ENCODE peak calls at places on chromosomes 1 and 21, in ten cellular contexts. One of them, this sample, is unnamed.

GRCh38 chr1:82034812-82035211 is 234.1 kb downstream of the ADGRL2 start:
- DNase-seq in DMS153: no peak
- DNase-seq in activated CD8-positive, alpha-beta memory T cell treated with anti-CD3 and anti-CD28 coated beads, Interleukin-2, amount 50 U/mL, for 48 hours: no peak
- DNase-seq in activated naive CD8-positive, alpha-beta T cell treated with anti-CD3 and anti-CD28 coated beads, Interleukin-2, amount 10 ng/mL, durations not matched to agents 7 days and 5 days: no peak
- DNase-seq in NCI-H524: no peak
- DNase-seq in coronary artery: no peak
- DNase-seq in T-helper 2 cell: no peak
- DNase-seq in mesendoderm: peak
- DNase-seq in CD4-positive, CD25-positive, alpha-beta regulatory T cell: no peak
- DNase-seq in NCI-H345: no peak
- DNase-seq in this sample: no peak

GRCh38 chr1:177274687-177275211 is 104.0 kb downstream of the BRINP2 start:
- DNase-seq in activated naive CD8-positive, alpha-beta T cell treated with anti-CD3 and anti-CD28 coated beads, Interleukin-2, amount 10 ng/mL, durations not matched to agents 7 days and 5 days: no peak
- DNase-seq in NCI-H345: peak
- DNase-seq in coronary artery: no peak
- DNase-seq in CD4-positive, CD25-positive, alpha-beta regulatory T cell: no peak
- DNase-seq in mesendoderm: no peak
- DNase-seq in DMS153: no peak
- DNase-seq in T-helper 2 cell: no peak
- DNase-seq in NCI-H524: no peak
- DNase-seq in activated CD8-positive, alpha-beta memory T cell treated with anti-CD3 and anti-CD28 coated beads, Interleukin-2, amount 50 U/mL, for 48 hours: no peak
- DNase-seq in this sample: no peak

GRCh38 chr1:35717911-35718476 is 690 bp downstream of the C1orf216 start:
- DNase-seq in activated naive CD8-positive, alpha-beta T cell treated with anti-CD3 and anti-CD28 coated beads, Interleukin-2, amount 10 ng/mL, durations not matched to agents 7 days and 5 days: no peak
- DNase-seq in NCI-H345: no peak
- DNase-seq in T-helper 2 cell: no peak
- DNase-seq in NCI-H524: no peak
- DNase-seq in activated CD8-positive, alpha-beta memory T cell treated with anti-CD3 and anti-CD28 coated beads, Interleukin-2, amount 50 U/mL, for 48 hours: no peak
- DNase-seq in coronary artery: no peak
- DNase-seq in mesendoderm: peak
- DNase-seq in CD4-positive, CD25-positive, alpha-beta regulatory T cell: no peak
- DNase-seq in DMS153: no peak
- DNase-seq in this sample: no peak

GRCh38 chr1:32339363-32339978 is 3.4 kb upstream of the MARCKSL1 start:
- DNase-seq in T-helper 2 cell: no peak
- DNase-seq in NCI-H345: no peak
- DNase-seq in mesendoderm: no peak
- DNase-seq in CD4-positive, CD25-positive, alpha-beta regulatory T cell: no peak
- DNase-seq in activated CD8-positive, alpha-beta memory T cell treated with anti-CD3 and anti-CD28 coated beads, Interleukin-2, amount 50 U/mL, for 48 hours: no peak
- DNase-seq in NCI-H524: no peak
- DNase-seq in activated naive CD8-positive, alpha-beta T cell treated with anti-CD3 and anti-CD28 coated beads, Interleukin-2, amount 10 ng/mL, durations not matched to agents 7 days and 5 days: no peak
- DNase-seq in coronary artery: no peak
- DNase-seq in DMS153: no peak
- DNase-seq in this sample: no peak

GRCh38 chr1:224333309-224333926 is 3.4 kb upstream of the NVL start:
- DNase-seq in activated naive CD8-positive, alpha-beta T cell treated with anti-CD3 and anti-CD28 coated beads, Interleukin-2, amount 10 ng/mL, durations not matched to agents 7 days and 5 days: no peak
- DNase-seq in activated CD8-positive, alpha-beta memory T cell treated with anti-CD3 and anti-CD28 coated beads, Interleukin-2, amount 50 U/mL, for 48 hours: no peak
- DNase-seq in coronary artery: no peak
- DNase-seq in CD4-positive, CD25-positive, alpha-beta regulatory T cell: peak
- DNase-seq in NCI-H345: peak
- DNase-seq in DMS153: peak
- DNase-seq in T-helper 2 cell: no peak
- DNase-seq in mesendoderm: peak
- DNase-seq in NCI-H524: peak
- DNase-seq in this sample: peak

GRCh38 chr21:41888749-41889376 is 9.7 kb upstream of the PRDM15 start:
- DNase-seq in coronary artery: no peak
- DNase-seq in activated naive CD8-positive, alpha-beta T cell treated with anti-CD3 and anti-CD28 coated beads, Interleukin-2, amount 10 ng/mL, durations not matched to agents 7 days and 5 days: no peak
- DNase-seq in activated CD8-positive, alpha-beta memory T cell treated with anti-CD3 and anti-CD28 coated beads, Interleukin-2, amount 50 U/mL, for 48 hours: no peak
- DNase-seq in NCI-H524: peak
- DNase-seq in mesendoderm: no peak
- DNase-seq in CD4-positive, CD25-positive, alpha-beta regulatory T cell: no peak
- DNase-seq in T-helper 2 cell: no peak
- DNase-seq in NCI-H345: no peak
- DNase-seq in DMS153: no peak
- DNase-seq in this sample: no peak

GRCh38 chr1:93625582-93626327 is 55.9 kb downstream of the BCAR3 start:
- DNase-seq in T-helper 2 cell: no peak
- DNase-seq in NCI-H345: no peak
- DNase-seq in mesendoderm: peak
- DNase-seq in activated naive CD8-positive, alpha-beta T cell treated with anti-CD3 and anti-CD28 coated beads, Interleukin-2, amount 10 ng/mL, durations not matched to agents 7 days and 5 days: no peak
- DNase-seq in activated CD8-positive, alpha-beta memory T cell treated with anti-CD3 and anti-CD28 coated beads, Interleukin-2, amount 50 U/mL, for 48 hours: no peak
- DNase-seq in CD4-positive, CD25-positive, alpha-beta regulatory T cell: no peak
- DNase-seq in coronary artery: no peak
- DNase-seq in NCI-H524: peak
- DNase-seq in DMS153: no peak
- DNase-seq in this sample: no peak

GRCh38 chr1:15937706-15938168 is 38.2 kb downstream of the ZBTB17 start:
- DNase-seq in CD4-positive, CD25-positive, alpha-beta regulatory T cell: no peak
- DNase-seq in NCI-H524: no peak
- DNase-seq in T-helper 2 cell: no peak
- DNase-seq in DMS153: no peak
- DNase-seq in activated naive CD8-positive, alpha-beta T cell treated with anti-CD3 and anti-CD28 coated beads, Interleukin-2, amount 10 ng/mL, durations not matched to agents 7 days and 5 days: no peak
- DNase-seq in coronary artery: no peak
- DNase-seq in activated CD8-positive, alpha-beta memory T cell treated with anti-CD3 and anti-CD28 coated beads, Interleukin-2, amount 50 U/mL, for 48 hours: peak
- DNase-seq in NCI-H345: no peak
- DNase-seq in mesendoderm: peak
- DNase-seq in this sample: no peak

GRCh38 chr1:64107587-64107986 is 95.8 kb upstream of the UBE2U start:
- DNase-seq in activated naive CD8-positive, alpha-beta T cell treated with anti-CD3 and anti-CD28 coated beads, Interleukin-2, amount 10 ng/mL, durations not matched to agents 7 days and 5 days: no peak
- DNase-seq in activated CD8-positive, alpha-beta memory T cell treated with anti-CD3 and anti-CD28 coated beads, Interleukin-2, amount 50 U/mL, for 48 hours: no peak
- DNase-seq in coronary artery: no peak
- DNase-seq in NCI-H345: no peak
- DNase-seq in CD4-positive, CD25-positive, alpha-beta regulatory T cell: no peak
- DNase-seq in mesendoderm: no peak
- DNase-seq in NCI-H524: no peak
- DNase-seq in T-helper 2 cell: no peak
- DNase-seq in DMS153: no peak
- DNase-seq in this sample: no peak

GRCh38 chr1:18738126-18738525 is 107.5 kb downstream of the PAX7 start:
- DNase-seq in CD4-positive, CD25-positive, alpha-beta regulatory T cell: no peak
- DNase-seq in DMS153: no peak
- DNase-seq in NCI-H345: no peak
- DNase-seq in NCI-H524: no peak
- DNase-seq in activated naive CD8-positive, alpha-beta T cell treated with anti-CD3 and anti-CD28 coated beads, Interleukin-2, amount 10 ng/mL, durations not matched to agents 7 days and 5 days: no peak
- DNase-seq in coronary artery: no peak
- DNase-seq in T-helper 2 cell: no peak
- DNase-seq in activated CD8-positive, alpha-beta memory T cell treated with anti-CD3 and anti-CD28 coated beads, Interleukin-2, amount 50 U/mL, for 48 hours: no peak
- DNase-seq in mesendoderm: no peak
- DNase-seq in this sample: no peak

GRCh38 chr1:85677656-85678055 is 30.6 kb downstream of the ZNHIT6 start:
- DNase-seq in NCI-H524: no peak
- DNase-seq in DMS153: no peak
- DNase-seq in mesendoderm: no peak
- DNase-seq in activated CD8-positive, alpha-beta memory T cell treated with anti-CD3 and anti-CD28 coated beads, Interleukin-2, amount 50 U/mL, for 48 hours: no peak
- DNase-seq in NCI-H345: no peak
- DNase-seq in activated naive CD8-positive, alpha-beta T cell treated with anti-CD3 and anti-CD28 coated beads, Interleukin-2, amount 10 ng/mL, durations not matched to agents 7 days and 5 days: no peak
- DNase-seq in coronary artery: no peak
- DNase-seq in T-helper 2 cell: no peak
- DNase-seq in CD4-positive, CD25-positive, alpha-beta regulatory T cell: no peak
- DNase-seq in this sample: no peak

GRCh38 chr1:26094076-26094669 is 17.5 kb upstream of the PDIK1L start:
- DNase-seq in CD4-positive, CD25-positive, alpha-beta regulatory T cell: no peak
- DNase-seq in activated naive CD8-positive, alpha-beta T cell treated with anti-CD3 and anti-CD28 coated beads, Interleukin-2, amount 10 ng/mL, durations not matched to agents 7 days and 5 days: no peak
- DNase-seq in DMS153: no peak
- DNase-seq in NCI-H345: peak
- DNase-seq in coronary artery: no peak
- DNase-seq in activated CD8-positive, alpha-beta memory T cell treated with anti-CD3 and anti-CD28 coated beads, Interleukin-2, amount 50 U/mL, for 48 hours: no peak
- DNase-seq in NCI-H524: peak
- DNase-seq in T-helper 2 cell: no peak
- DNase-seq in mesendoderm: peak
- DNase-seq in this sample: no peak

GRCh38 chr1:27789511-27790154 is 16.6 kb downstream of the STX12 start:
- DNase-seq in activated CD8-positive, alpha-beta memory T cell treated with anti-CD3 and anti-CD28 coated beads, Interleukin-2, amount 50 U/mL, for 48 hours: no peak
- DNase-seq in CD4-positive, CD25-positive, alpha-beta regulatory T cell: no peak
- DNase-seq in T-helper 2 cell: no peak
- DNase-seq in NCI-H345: no peak
- DNase-seq in coronary artery: no peak
- DNase-seq in activated naive CD8-positive, alpha-beta T cell treated with anti-CD3 and anti-CD28 coated beads, Interleukin-2, amount 10 ng/mL, durations not matched to agents 7 days and 5 days: no peak
- DNase-seq in DMS153: no peak
- DNase-seq in mesendoderm: no peak
- DNase-seq in NCI-H524: no peak
- DNase-seq in this sample: no peak

GRCh38 chr1:43540653-43541071 is 10.0 kb downstream of the PTPRF start:
- DNase-seq in mesendoderm: no peak
- DNase-seq in NCI-H345: no peak
- DNase-seq in DMS153: no peak
- DNase-seq in activated naive CD8-positive, alpha-beta T cell treated with anti-CD3 and anti-CD28 coated beads, Interleukin-2, amount 10 ng/mL, durations not matched to agents 7 days and 5 days: no peak
- DNase-seq in NCI-H524: no peak
- DNase-seq in CD4-positive, CD25-positive, alpha-beta regulatory T cell: no peak
- DNase-seq in coronary artery: peak
- DNase-seq in activated CD8-positive, alpha-beta memory T cell treated with anti-CD3 and anti-CD28 coated beads, Interleukin-2, amount 50 U/mL, for 48 hours: no peak
- DNase-seq in T-helper 2 cell: no peak
- DNase-seq in this sample: no peak

GRCh38 chr1:51373898-51374297 is 43.5 kb upstream of the TTC39A start:
- DNase-seq in NCI-H524: no peak
- DNase-seq in DMS153: no peak
- DNase-seq in T-helper 2 cell: no peak
- DNase-seq in activated naive CD8-positive, alpha-beta T cell treated with anti-CD3 and anti-CD28 coated beads, Interleukin-2, amount 10 ng/mL, durations not matched to agents 7 days and 5 days: no peak
- DNase-seq in mesendoderm: no peak
- DNase-seq in coronary artery: no peak
- DNase-seq in NCI-H345: no peak
- DNase-seq in activated CD8-positive, alpha-beta memory T cell treated with anti-CD3 and anti-CD28 coated beads, Interleukin-2, amount 50 U/mL, for 48 hours: no peak
- DNase-seq in CD4-positive, CD25-positive, alpha-beta regulatory T cell: no peak
- DNase-seq in this sample: no peak

GRCh38 chr1:65255088-65256050 is 54.0 kb upstream of the DNAJC6 start:
- DNase-seq in DMS153: no peak
- DNase-seq in CD4-positive, CD25-positive, alpha-beta regulatory T cell: no peak
- DNase-seq in T-helper 2 cell: no peak
- DNase-seq in NCI-H345: peak
- DNase-seq in activated CD8-positive, alpha-beta memory T cell treated with anti-CD3 and anti-CD28 coated beads, Interleukin-2, amount 50 U/mL, for 48 hours: no peak
- DNase-seq in NCI-H524: peak
- DNase-seq in activated naive CD8-positive, alpha-beta T cell treated with anti-CD3 and anti-CD28 coated beads, Interleukin-2, amount 10 ng/mL, durations not matched to agents 7 days and 5 days: no peak
- DNase-seq in mesendoderm: peak
- DNase-seq in coronary artery: no peak
- DNase-seq in this sample: no peak

GRCh38 chr1:156697481-156697880 is 7.9 kb downstream of the CRABP2 start:
- DNase-seq in DMS153: peak
- DNase-seq in activated naive CD8-positive, alpha-beta T cell treated with anti-CD3 and anti-CD28 coated beads, Interleukin-2, amount 10 ng/mL, durations not matched to agents 7 days and 5 days: no peak
- DNase-seq in NCI-H524: peak
- DNase-seq in T-helper 2 cell: no peak
- DNase-seq in NCI-H345: peak
- DNase-seq in mesendoderm: no peak
- DNase-seq in coronary artery: no peak
- DNase-seq in CD4-positive, CD25-positive, alpha-beta regulatory T cell: no peak
- DNase-seq in activated CD8-positive, alpha-beta memory T cell treated with anti-CD3 and anti-CD28 coated beads, Interleukin-2, amount 50 U/mL, for 48 hours: no peak
- DNase-seq in this sample: no peak

GRCh38 chr1:192550922-192551534 is 24.5 kb upstream of the RGS1 start:
- DNase-seq in NCI-H345: no peak
- DNase-seq in activated naive CD8-positive, alpha-beta T cell treated with anti-CD3 and anti-CD28 coated beads, Interleukin-2, amount 10 ng/mL, durations not matched to agents 7 days and 5 days: no peak
- DNase-seq in mesendoderm: no peak
- DNase-seq in NCI-H524: no peak
- DNase-seq in CD4-positive, CD25-positive, alpha-beta regulatory T cell: peak
- DNase-seq in DMS153: no peak
- DNase-seq in activated CD8-positive, alpha-beta memory T cell treated with anti-CD3 and anti-CD28 coated beads, Interleukin-2, amount 50 U/mL, for 48 hours: no peak
- DNase-seq in coronary artery: no peak
- DNase-seq in T-helper 2 cell: no peak
- DNase-seq in this sample: no peak

GRCh38 chr1:152111515-152111968 is 3.7 kb downstream of the TCHH start:
- DNase-seq in NCI-H345: no peak
- DNase-seq in NCI-H524: peak
- DNase-seq in mesendoderm: peak
- DNase-seq in T-helper 2 cell: no peak
- DNase-seq in activated naive CD8-positive, alpha-beta T cell treated with anti-CD3 and anti-CD28 coated beads, Interleukin-2, amount 10 ng/mL, durations not matched to agents 7 days and 5 days: peak
- DNase-seq in activated CD8-positive, alpha-beta memory T cell treated with anti-CD3 and anti-CD28 coated beads, Interleukin-2, amount 50 U/mL, for 48 hours: peak
- DNase-seq in DMS153: peak
- DNase-seq in coronary artery: no peak
- DNase-seq in CD4-positive, CD25-positive, alpha-beta regulatory T cell: no peak
- DNase-seq in this sample: no peak

GRCh38 chr21:40809673-40810072 is 37.3 kb downstream of the DSCAM start:
- DNase-seq in coronary artery: no peak
- DNase-seq in NCI-H345: no peak
- DNase-seq in activated naive CD8-positive, alpha-beta T cell treated with anti-CD3 and anti-CD28 coated beads, Interleukin-2, amount 10 ng/mL, durations not matched to agents 7 days and 5 days: no peak
- DNase-seq in NCI-H524: peak
- DNase-seq in DMS153: no peak
- DNase-seq in activated CD8-positive, alpha-beta memory T cell treated with anti-CD3 and anti-CD28 coated beads, Interleukin-2, amount 50 U/mL, for 48 hours: no peak
- DNase-seq in T-helper 2 cell: no peak
- DNase-seq in CD4-positive, CD25-positive, alpha-beta regulatory T cell: no peak
- DNase-seq in mesendoderm: no peak
- DNase-seq in this sample: no peak

GRCh38 chr1:220798338-220798737 is 11.6 kb downstream of the MTARC1 start:
- DNase-seq in CD4-positive, CD25-positive, alpha-beta regulatory T cell: no peak
- DNase-seq in activated naive CD8-positive, alpha-beta T cell treated with anti-CD3 and anti-CD28 coated beads, Interleukin-2, amount 10 ng/mL, durations not matched to agents 7 days and 5 days: no peak
- DNase-seq in coronary artery: no peak
- DNase-seq in mesendoderm: no peak
- DNase-seq in activated CD8-positive, alpha-beta memory T cell treated with anti-CD3 and anti-CD28 coated beads, Interleukin-2, amount 50 U/mL, for 48 hours: no peak
- DNase-seq in DMS153: no peak
- DNase-seq in T-helper 2 cell: no peak
- DNase-seq in NCI-H524: no peak
- DNase-seq in NCI-H345: no peak
- DNase-seq in this sample: no peak

GRCh38 chr1:64984737-64985136 is 18.4 kb upstream of the JAK1 start:
- DNase-seq in NCI-H524: no peak
- DNase-seq in NCI-H345: no peak
- DNase-seq in activated naive CD8-positive, alpha-beta T cell treated with anti-CD3 and anti-CD28 coated beads, Interleukin-2, amount 10 ng/mL, durations not matched to agents 7 days and 5 days: no peak
- DNase-seq in T-helper 2 cell: no peak
- DNase-seq in coronary artery: no peak
- DNase-seq in CD4-positive, CD25-positive, alpha-beta regulatory T cell: no peak
- DNase-seq in activated CD8-positive, alpha-beta memory T cell treated with anti-CD3 and anti-CD28 coated beads, Interleukin-2, amount 50 U/mL, for 48 hours: no peak
- DNase-seq in DMS153: no peak
- DNase-seq in mesendoderm: no peak
- DNase-seq in this sample: no peak

GRCh38 chr1:97796716-97797115 is 124.1 kb downstream of the DPYD start:
- DNase-seq in coronary artery: no peak
- DNase-seq in activated naive CD8-positive, alpha-beta T cell treated with anti-CD3 and anti-CD28 coated beads, Interleukin-2, amount 10 ng/mL, durations not matched to agents 7 days and 5 days: no peak
- DNase-seq in NCI-H345: peak
- DNase-seq in activated CD8-positive, alpha-beta memory T cell treated with anti-CD3 and anti-CD28 coated beads, Interleukin-2, amount 50 U/mL, for 48 hours: no peak
- DNase-seq in CD4-positive, CD25-positive, alpha-beta regulatory T cell: no peak
- DNase-seq in DMS153: peak
- DNase-seq in mesendoderm: peak
- DNase-seq in NCI-H524: no peak
- DNase-seq in T-helper 2 cell: no peak
- DNase-seq in this sample: no peak

GRCh38 chr1:96971849-96972602 is 250.4 kb downstream of the PTBP2 start:
- DNase-seq in activated CD8-positive, alpha-beta memory T cell treated with anti-CD3 and anti-CD28 coated beads, Interleukin-2, amount 50 U/mL, for 48 hours: no peak
- DNase-seq in NCI-H524: no peak
- DNase-seq in CD4-positive, CD25-positive, alpha-beta regulatory T cell: no peak
- DNase-seq in DMS153: no peak
- DNase-seq in mesendoderm: no peak
- DNase-seq in NCI-H345: no peak
- DNase-seq in activated naive CD8-positive, alpha-beta T cell treated with anti-CD3 and anti-CD28 coated beads, Interleukin-2, amount 10 ng/mL, durations not matched to agents 7 days and 5 days: no peak
- DNase-seq in T-helper 2 cell: no peak
- DNase-seq in coronary artery: no peak
- DNase-seq in this sample: no peak

GRCh38 chr21:37064841-37065240 is 8.0 kb downstream of the PIGP start:
- DNase-seq in DMS153: no peak
- DNase-seq in activated naive CD8-positive, alpha-beta T cell treated with anti-CD3 and anti-CD28 coated beads, Interleukin-2, amount 10 ng/mL, durations not matched to agents 7 days and 5 days: no peak
- DNase-seq in NCI-H345: no peak
- DNase-seq in mesendoderm: no peak
- DNase-seq in activated CD8-positive, alpha-beta memory T cell treated with anti-CD3 and anti-CD28 coated beads, Interleukin-2, amount 50 U/mL, for 48 hours: no peak
- DNase-seq in coronary artery: no peak
- DNase-seq in CD4-positive, CD25-positive, alpha-beta regulatory T cell: no peak
- DNase-seq in T-helper 2 cell: no peak
- DNase-seq in NCI-H524: no peak
- DNase-seq in this sample: no peak

GRCh38 chr21:16588433-16588860 is 858.7 kb downstream of the USP25 start:
- DNase-seq in T-helper 2 cell: no peak
- DNase-seq in NCI-H345: peak
- DNase-seq in mesendoderm: peak
- DNase-seq in activated CD8-positive, alpha-beta memory T cell treated with anti-CD3 and anti-CD28 coated beads, Interleukin-2, amount 50 U/mL, for 48 hours: no peak
- DNase-seq in CD4-positive, CD25-positive, alpha-beta regulatory T cell: no peak
- DNase-seq in NCI-H524: peak
- DNase-seq in coronary artery: peak
- DNase-seq in DMS153: peak
- DNase-seq in activated naive CD8-positive, alpha-beta T cell treated with anti-CD3 and anti-CD28 coated beads, Interleukin-2, amount 10 ng/mL, durations not matched to agents 7 days and 5 days: no peak
- DNase-seq in this sample: no peak

GRCh38 chr1:168202941-168203654 is 22.7 kb upstream of the SFT2D2 start:
- DNase-seq in mesendoderm: peak
- DNase-seq in NCI-H345: no peak
- DNase-seq in DMS153: no peak
- DNase-seq in T-helper 2 cell: no peak
- DNase-seq in activated CD8-positive, alpha-beta memory T cell treated with anti-CD3 and anti-CD28 coated beads, Interleukin-2, amount 50 U/mL, for 48 hours: no peak
- DNase-seq in activated naive CD8-positive, alpha-beta T cell treated with anti-CD3 and anti-CD28 coated beads, Interleukin-2, amount 10 ng/mL, durations not matched to agents 7 days and 5 days: no peak
- DNase-seq in NCI-H524: no peak
- DNase-seq in coronary artery: no peak
- DNase-seq in CD4-positive, CD25-positive, alpha-beta regulatory T cell: no peak
- DNase-seq in this sample: no peak

GRCh38 chr1:151994956-151995355 is 1.3 kb upstream of the S100A10 start:
- DNase-seq in coronary artery: peak
- DNase-seq in activated naive CD8-positive, alpha-beta T cell treated with anti-CD3 and anti-CD28 coated beads, Interleukin-2, amount 10 ng/mL, durations not matched to agents 7 days and 5 days: no peak
- DNase-seq in DMS153: no peak
- DNase-seq in NCI-H345: no peak
- DNase-seq in CD4-positive, CD25-positive, alpha-beta regulatory T cell: no peak
- DNase-seq in activated CD8-positive, alpha-beta memory T cell treated with anti-CD3 and anti-CD28 coated beads, Interleukin-2, amount 50 U/mL, for 48 hours: no peak
- DNase-seq in NCI-H524: no peak
- DNase-seq in T-helper 2 cell: no peak
- DNase-seq in mesendoderm: peak
- DNase-seq in this sample: no peak